ENCODE peak calls at places on chromosomes 11 and 22, in eight cellular contexts. F is mammary epithelial cell; J is left ventricle myocardium inferior; B is CD8-positive, alpha-beta memory T cell; A is spleen; N is HCT116; H is tibial artery; U is esophagus squamous epithelium. V is an unnamed sample.
A peak's percentile ranks its signal among the peaks of the same experiment; 100 is the strongest.

GRCh38 chr11:126352934-126353801 is 2.3 kb upstream of the ST3GAL4 start:
- DNase-seq in F (peak; percentile 86), J (no peak), H (no peak), U (no peak), A (peak; percentile 20), B (no peak), N (no peak), V (no peak)

GRCh38 chr11:3156661-3157311 is 8.3 kb downstream of the OSBPL5 start:
- DNase-seq in H (peak; percentile 16), B (no peak), A (peak; percentile 76), U (no peak), J (peak; percentile 13), F (no peak), N (no peak), V (peak; percentile 36)

GRCh38 chr11:120055646-120056045 is 82.3 kb downstream of the TRIM29 start:
- DNase-seq in J (no peak), F (peak; percentile 93), N (no peak), U (no peak), B (no peak), A (no peak), H (no peak), V (no peak)

GRCh38 chr11:6249822-6250555 is 9.6 kb upstream of the CCKBR start:
- DNase-seq in F (peak; percentile 77), J (peak; percentile 69), B (no peak), N (peak; percentile 18), A (no peak), U (no peak), H (peak; percentile 70), V (peak; percentile 40)

GRCh38 chr22:46442217-46442853 is 95.1 kb downstream of the CELSR1 start:
- DNase-seq in B (no peak), H (no peak), A (no peak), N (no peak), F (no peak), J (no peak), U (no peak), V (no peak)

GRCh38 chr11:66316849-66317251 is at the start of gene CD248:
- DNase-seq in B (no peak), U (no peak), N (no peak), A (peak; percentile 84), H (peak; percentile 57), F (no peak), J (peak; percentile 87), V (peak; percentile 82)

GRCh38 chr22:25923952-25924351 is 182.0 kb downstream of the MYO18B start:
- DNase-seq in H (no peak), B (no peak), J (no peak), U (no peak), N (no peak), A (no peak), F (no peak), V (no peak)

GRCh38 chr11:113664069-113664980 is 41.8 kb downstream of the TMPRSS5 start:
- DNase-seq in H (no peak), A (no peak), F (peak; percentile 85), B (no peak), U (no peak), J (no peak), N (peak; percentile 7), V (no peak)

GRCh38 chr11:115924744-115925567 is 420.7 kb upstream of the CADM1 start:
- DNase-seq in H (no peak), B (no peak), N (no peak), A (no peak), U (no peak), F (peak; percentile 89), J (no peak), V (no peak)

GRCh38 chr11:45667929-45668680 is 2.7 kb upstream of the CHST1 start:
- DNase-seq in A (no peak), F (no peak), N (no peak), U (no peak), B (no peak), J (no peak), H (no peak), V (no peak)

GRCh38 chr11:45664376-45665205 is 831 bp downstream of the CHST1 start:
- DNase-seq in A (no peak), B (no peak), H (no peak), N (no peak), U (no peak), J (no peak), F (no peak), V (peak; percentile 36)

GRCh38 chr11:45666648-45667642 is 1.5 kb upstream of the CHST1 start:
- DNase-seq in N (no peak), F (no peak), H (no peak), U (no peak), A (no peak), J (no peak), B (no peak), V (peak; percentile 27)

GRCh38 chr11:45665206-45665932 is at the start of gene CHST1:
- DNase-seq in U (no peak), B (no peak), N (no peak), A (peak; percentile 74), J (peak; percentile 70), H (peak; percentile 55), F (peak; percentile 11), V (peak; percentile 65)

DNA sequence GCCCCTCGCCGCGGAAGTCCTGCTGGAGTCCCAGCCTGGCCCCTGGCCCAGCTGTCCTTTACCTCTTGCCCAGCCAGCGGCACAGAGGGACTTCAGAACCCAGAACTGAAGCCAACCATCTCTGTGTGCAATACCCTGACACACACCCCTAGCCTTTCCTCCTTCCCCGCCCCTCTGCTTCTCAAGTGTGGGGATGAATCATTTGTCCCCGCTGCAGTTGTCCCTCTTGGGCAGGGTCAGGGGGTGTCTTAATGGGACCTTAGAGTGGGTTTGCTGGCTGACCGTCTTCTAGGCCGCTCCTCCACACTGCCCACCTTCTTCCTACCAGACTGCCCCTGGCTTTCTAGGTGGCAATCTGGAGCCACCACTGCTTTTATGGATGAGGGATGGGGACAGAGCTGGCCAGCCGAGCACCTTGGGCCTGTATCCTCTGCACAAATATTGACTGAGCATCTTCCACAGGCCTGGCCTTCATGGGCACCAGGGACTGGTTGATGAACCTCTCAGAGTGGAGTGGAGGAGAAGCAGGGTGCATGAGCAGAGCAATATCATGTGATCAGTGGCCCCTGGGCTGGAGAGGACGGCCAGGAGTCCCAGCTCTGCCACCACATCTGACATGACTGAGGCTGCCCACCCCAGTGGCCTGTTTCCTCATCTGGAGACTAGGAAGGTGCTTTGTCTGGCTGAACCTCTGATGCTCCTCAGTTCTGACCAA is 668 bp upstream of the CHST1 start:
- DNase-seq in U (no peak), F (no peak), A (no peak), N (no peak), B (no peak), H (peak; percentile 76), J (no peak), V (no peak)
- H3K4me3 ChIP-seq in U (peak overlapping the region; percentile 38), F (no peak overlapping the region), A (peak overlapping the region; percentile 49), N (no peak overlapping the region), B (no peak overlapping the region), H (peak overlapping the region; percentile 67), J (peak overlapping the region; percentile 86), V (peak overlapping the region; percentile 54)

GRCh38 chr22:33859311-33859710 is 61.0 kb downstream of the LARGE1 start:
- DNase-seq in A (no peak), B (no peak), H (no peak), F (no peak), N (no peak), J (no peak), U (no peak), V (no peak)

GRCh38 chr22:33860386-33860785 is 59.9 kb downstream of the LARGE1 start:
- DNase-seq in U (no peak), F (no peak), H (no peak), B (no peak), N (no peak), J (no peak), A (no peak), V (no peak)

GRCh38 chr22:33865248-33865647 is 55.0 kb downstream of the LARGE1 start:
- DNase-seq in J (no peak), U (no peak), H (no peak), N (no peak), F (no peak), B (no peak), A (no peak), V (no peak)

GRCh38 chr22:33864723-33865130 is 55.5 kb downstream of the LARGE1 start:
- DNase-seq in U (no peak), A (no peak), F (no peak), J (peak; percentile 56), H (no peak), N (no peak), B (no peak), V (peak; percentile 27)

DNA sequence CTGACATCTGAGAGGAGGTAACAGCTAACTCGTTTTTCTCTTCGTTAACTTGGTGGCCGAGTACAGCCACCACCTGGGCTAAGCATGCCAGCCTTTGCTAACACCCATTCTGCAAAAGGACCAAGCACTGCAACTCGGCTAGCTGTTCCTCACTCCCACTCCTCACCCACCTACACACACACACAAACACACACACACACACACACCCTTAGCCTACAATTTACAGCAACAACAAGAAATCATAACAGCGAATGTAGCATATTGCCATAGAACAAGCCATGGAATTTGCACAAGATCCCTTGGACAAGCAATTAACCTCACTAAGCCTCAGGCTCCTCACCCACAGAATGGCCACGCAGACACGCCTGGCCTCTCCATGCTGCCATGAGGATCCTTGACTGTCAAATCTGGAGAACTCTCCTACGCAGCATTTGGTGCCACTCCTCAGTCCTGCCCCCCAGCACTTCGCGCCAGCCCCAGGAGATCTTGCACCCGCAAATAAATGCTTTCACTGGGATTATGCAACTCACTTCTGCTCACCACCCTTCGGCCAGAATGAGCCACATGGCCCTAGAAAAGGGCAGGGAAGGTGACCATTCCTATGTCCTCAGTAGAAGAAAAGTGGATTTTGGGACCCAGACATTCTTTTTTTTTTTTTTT is 58.9 kb downstream of the LARGE1 start:
- DNase-seq in B (no peak), J (no peak), N (no peak), U (no peak), F (no peak), A (no peak), H (no peak), V (no peak)
- H3K4me1 ChIP-seq in B (no peaks in the 10 kb centered on the region), J (peaks cover 78% of the 10 kb centered on the region), N (no peaks in the 10 kb centered on the region), U (no peaks in the 10 kb centered on the region), F (no peaks in the 10 kb centered on the region), A (no peaks in the 10 kb centered on the region), H (no peaks in the 10 kb centered on the region), V (peaks cover 11% of the 10 kb centered on the region)

GRCh38 chr11:46674463-46675287 is 25.7 kb downstream of the ARHGAP1 start:
- DNase-seq in H (no peak), N (no peak), J (peak; percentile 55), U (no peak), F (no peak), B (no peak), A (peak; percentile 78), V (peak; percentile 43)

GRCh38 chr11:46677169-46677568 is 23.2 kb downstream of the ARHGAP1 start:
- DNase-seq in J (no peak), A (peak; percentile 78), H (no peak), F (no peak), N (no peak), U (no peak), B (no peak), V (no peak)

GRCh38 chr11:46676436-46677158 is 23.8 kb downstream of the ARHGAP1 start:
- DNase-seq in B (no peak), H (no peak), U (no peak), J (no peak), A (peak; percentile 85), N (no peak), F (no peak), V (no peak)

GRCh38 chr11:46675288-46675851 is 25.0 kb downstream of the ARHGAP1 start:
- DNase-seq in U (no peak), J (peak; percentile 56), B (no peak), N (no peak), F (peak; percentile 64), A (peak; percentile 68), H (peak; percentile 84), V (peak; percentile 59)

GRCh38 chr11:46675949-46676348 is 24.5 kb downstream of the ARHGAP1 start:
- DNase-seq in A (peak; percentile 60), J (no peak), U (no peak), H (no peak), F (no peak), N (no peak), B (no peak), V (peak; percentile 29)
- H3K36me3 ChIP-seq in A (peaks cover 8% of the 10 kb centered on the region), J (peaks cover 80% of the 10 kb centered on the region), U (peaks cover 48% of the 10 kb centered on the region), H (peaks cover 73% of the 10 kb centered on the region), F (peaks cover 19% of the 10 kb centered on the region), N (peaks cover 5% of the 10 kb centered on the region), B (peaks cover 34% of the 10 kb centered on the region), V (no peaks in the 10 kb centered on the region)

GRCh38 chr22:49513358-49513851 is 314.3 kb downstream of the BRD1 start:
- DNase-seq in A (no peak), U (no peak), H (no peak), B (no peak), J (no peak), N (no peak), F (no peak), V (no peak)
- H3K4me3 ChIP-seq in A (no peak overlapping the region), U (no peak overlapping the region), H (no peak overlapping the region), B (no peak overlapping the region), J (no peak overlapping the region), N (no peak overlapping the region), F (no peak overlapping the region), V (no peak overlapping the region)